ENCODE peak calls at places on chromosomes 1 and 21, in ten cellular contexts. C is psoas muscle; J is body of pancreas; B is cardiac muscle cell; M is esophagus muscularis mucosa; U is GM23248; Q is A549; A is tibial artery; T is aorta; P is effector memory CD4-positive, alpha-beta T cell. G is an unnamed sample. For H3K4me1, the result is how much of the 10 kb centered on the place peaks cover.

GRCh38 chr21:41943468-41944250 is 10.2 kb downstream of the C2CD2 start:
- DNase-seq in M (no peak), P (no peak), A (no peak), C (no peak), T (peak), J (no peak), Q (no peak), U (no peak), B (no peak), G (no peak)

GRCh38 chr1:119948342-119949214 is 52.3 kb upstream of the ADAM30 start:
- DNase-seq in Q (peak), M (peak), A (peak), C (peak), U (peak), P (peak), J (peak), T (peak), B (peak), G (peak)

GRCh38 chr21:39149882-39150281 is 33.4 kb downstream of the PSMG1 start:
- DNase-seq in U (no peak), M (peak), J (no peak), C (no peak), T (no peak), A (no peak), P (no peak), Q (no peak), B (no peak), G (no peak)

GRCh38 chr1:185368913-185369491 is 52.0 kb upstream of the IVNS1ABP start:
- DNase-seq in C (no peak), Q (no peak), T (no peak), B (no peak), A (no peak), P (no peak), U (no peak), M (no peak), J (no peak), G (no peak)

GRCh38 chr1:174743654-174744561 is 255.8 kb upstream of the CACYBP start:
- DNase-seq in C (no peak), T (no peak), U (peak), Q (peak), A (no peak), J (no peak), M (no peak), P (no peak), B (peak), G (no peak)

GRCh38 chr1:1827456-1827855 is 49.2 kb upstream of the NADK start:
- DNase-seq in Q (no peak), U (peak), B (no peak), P (no peak), T (no peak), M (no peak), J (no peak), A (no peak), C (no peak), G (no peak)

GRCh38 chr1:228194436-228194835 is 13.4 kb upstream of the OBSCN start:
- DNase-seq in C (no peak), P (no peak), B (no peak), T (no peak), Q (no peak), U (no peak), A (no peak), J (no peak), M (no peak), G (no peak)

GRCh38 chr1:8182034-8182761 is 135.7 kb upstream of the SLC45A1 start:
- DNase-seq in C (no peak), A (no peak), U (peak), T (no peak), B (peak), M (no peak), J (peak), Q (peak), P (no peak), G (no peak)

GRCh38 chr1:238191161-238191560 is 300.4 kb upstream of the ZP4 start:
- DNase-seq in P (no peak), A (no peak), M (no peak), T (no peak), U (no peak), C (no peak), Q (no peak), J (no peak), B (no peak), G (no peak)

DNA sequence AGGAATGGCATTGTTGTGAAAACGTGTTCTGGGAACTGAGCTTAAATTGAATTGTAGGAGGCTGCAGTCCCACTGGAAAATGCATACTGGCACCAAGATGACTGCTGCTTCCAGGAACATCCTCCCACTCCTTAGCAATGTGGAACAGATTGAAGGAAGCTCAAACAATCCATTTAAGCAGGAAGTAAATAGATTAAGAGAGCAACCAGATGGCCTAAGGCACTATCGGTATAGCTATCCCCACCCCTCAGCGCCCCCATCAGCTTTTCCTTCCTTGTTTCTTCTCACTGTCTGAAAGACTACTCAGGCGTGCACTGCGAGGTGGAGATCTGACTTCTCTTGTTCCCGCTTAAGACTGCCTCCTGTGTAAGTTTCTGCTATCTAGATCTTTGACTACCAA is 4.0 kb upstream of the IFI16 start:
- DNase-seq in U (peak), Q (no peak), C (no peak), T (no peak), B (peak), P (no peak), M (no peak), J (no peak), A (no peak), G (no peak)
- H3K4me1 ChIP-seq in U (under half), Q (under half), C (under half), T (under half), B (under half), P (under half), M (under half), J (under half), A (under half), G (under half)

GRCh38 chr1:24992761-24993211 is 62.7 kb upstream of the RUNX3 start:
- DNase-seq in M (no peak), C (peak), A (no peak), J (no peak), B (no peak), Q (no peak), T (no peak), P (no peak), U (no peak), G (no peak)

GRCh38 chr1:24990796-24991195 is 60.7 kb upstream of the RUNX3 start:
- DNase-seq in T (no peak), C (no peak), A (no peak), U (no peak), P (no peak), J (no peak), Q (no peak), M (no peak), B (no peak), G (no peak)

GRCh38 chr1:24991242-24992037 is 61.4 kb upstream of the RUNX3 start:
- DNase-seq in P (no peak), J (no peak), T (no peak), C (no peak), B (no peak), M (no peak), A (no peak), U (no peak), Q (no peak), G (no peak)

GRCh38 chr1:24993871-24994270 is 63.8 kb upstream of the RUNX3 start:
- DNase-seq in Q (no peak), A (no peak), T (no peak), P (no peak), U (no peak), J (no peak), C (peak), M (no peak), B (no peak), G (no peak)

DNA sequence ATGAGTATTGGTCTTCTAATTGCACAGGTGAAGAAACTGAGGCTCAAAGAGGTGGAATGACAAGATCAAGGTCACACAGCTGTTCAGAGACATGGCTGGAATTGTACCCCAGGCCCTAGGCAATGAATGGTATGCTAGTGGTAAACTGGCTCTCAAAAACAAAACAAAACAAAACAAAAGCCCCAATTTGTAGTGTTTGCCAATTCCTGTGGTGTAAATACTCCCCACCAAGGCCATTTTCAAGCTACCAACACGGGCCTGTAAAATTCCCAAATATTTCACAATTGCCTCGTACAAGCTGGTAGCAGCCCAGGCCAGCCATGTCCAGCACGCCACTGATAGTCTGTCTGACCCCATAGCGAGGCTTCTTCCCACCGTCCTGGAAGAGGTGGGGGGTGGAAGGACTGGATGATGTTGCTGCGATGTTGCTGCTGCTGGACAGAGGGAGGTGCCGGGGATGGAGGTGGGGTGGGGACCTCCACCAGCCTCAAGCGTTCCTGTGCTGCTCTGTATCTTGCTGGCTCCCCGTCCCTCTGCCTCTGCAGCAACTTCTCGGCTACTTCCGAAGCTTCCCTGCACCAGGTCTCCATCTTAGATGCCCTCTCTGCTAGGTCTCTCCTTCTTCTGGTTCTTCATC is 62.2 kb upstream of the RUNX3 start:
- DNase-seq in P (no peak), J (no peak), A (no peak), B (no peak), M (no peak), U (no peak), Q (no peak), T (no peak), C (no peak), G (no peak)
- H3K4me1 ChIP-seq in P (half or more), J (under half), A (under half), B (under half), M (under half), U (under half), Q (under half), T (under half), C (under half), G (under half)

DNA sequence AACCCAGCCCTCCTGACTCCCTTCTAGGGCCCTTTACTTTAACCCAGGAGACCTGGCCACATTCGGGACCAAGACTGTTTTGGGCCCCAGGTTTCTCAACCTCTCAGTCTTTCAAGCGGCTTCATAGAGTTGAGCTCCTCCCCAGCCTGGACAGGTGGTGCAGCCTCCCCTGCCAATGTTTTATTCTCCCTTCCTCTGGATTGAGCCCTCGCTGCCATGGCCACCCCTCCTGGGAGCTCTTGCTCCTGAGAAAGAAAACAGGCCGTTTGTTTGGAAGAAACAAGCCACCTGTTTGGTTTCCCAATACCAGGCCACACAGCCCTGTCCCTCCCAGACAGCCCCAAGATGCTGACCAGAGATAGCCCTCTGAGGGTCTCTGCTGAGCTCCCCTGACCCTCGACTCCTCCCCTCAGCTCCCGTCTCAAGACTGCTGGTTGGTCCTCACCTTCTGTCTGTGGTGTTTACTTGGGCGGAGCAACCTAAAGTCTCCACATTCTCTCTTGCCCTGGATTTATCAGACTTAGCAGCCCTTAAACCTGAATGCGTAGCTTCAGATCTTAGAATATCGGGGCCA is 3.3 kb downstream of the TMEM51 start:
- DNase-seq in J (peak), P (no peak), Q (no peak), M (no peak), B (no peak), A (no peak), T (no peak), U (no peak), C (no peak), G (no peak)
- H3K4me1 ChIP-seq in J (half or more), P (under half), Q (half or more), M (half or more), B (under half), A (under half), T (under half), U (under half), C (under half), G (under half)

GRCh38 chr21:35198982-35199732 is 150.1 kb upstream of the RUNX1 start:
- DNase-seq in P (no peak), A (no peak), M (no peak), Q (no peak), U (no peak), B (no peak), T (no peak), J (no peak), C (no peak), G (no peak)

GRCh38 chr21:35196128-35196527 is 147.0 kb upstream of the RUNX1 start:
- DNase-seq in J (no peak), T (no peak), M (no peak), A (no peak), Q (no peak), U (no peak), P (no peak), B (no peak), C (no peak), G (no peak)

GRCh38 chr21:35195232-35195631 is 146.1 kb upstream of the RUNX1 start:
- DNase-seq in M (no peak), T (no peak), U (peak), J (no peak), P (no peak), A (no peak), Q (peak), C (no peak), B (no peak), G (no peak)

GRCh38 chr21:35198004-35198403 is 148.9 kb upstream of the RUNX1 start:
- DNase-seq in C (no peak), P (no peak), B (peak), J (no peak), U (peak), A (no peak), Q (peak), M (no peak), T (no peak), G (no peak)

DNA sequence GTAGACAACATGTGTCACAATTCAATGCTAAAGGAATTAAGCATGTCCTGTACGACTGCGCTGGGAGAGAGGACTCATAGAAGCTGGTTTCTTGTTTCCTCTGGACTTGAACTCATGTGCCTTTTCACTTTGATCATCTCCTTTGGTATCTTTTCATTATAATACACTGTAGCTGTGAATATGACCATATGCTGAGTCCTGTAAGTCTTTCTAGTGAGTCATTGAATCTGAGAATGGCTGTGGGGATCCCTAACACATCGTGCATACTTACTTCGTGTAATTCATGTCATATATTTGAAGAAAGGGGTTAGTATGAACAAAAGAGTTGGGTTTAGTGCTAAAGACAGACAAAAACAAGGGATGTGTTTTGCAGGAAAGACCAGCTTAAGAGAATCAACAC is 148.1 kb upstream of the RUNX1 start:
- DNase-seq in A (no peak), U (peak), T (no peak), C (no peak), B (no peak), M (no peak), Q (no peak), P (no peak), J (no peak), G (no peak)
- H3K4me1 ChIP-seq in A (under half), U (under half), T (under half), C (under half), B (under half), M (under half), Q (under half), P (under half), J (under half), G (under half)

GRCh38 chr1:91161749-91162148 is 139.9 kb upstream of the ZNF644 start:
- DNase-seq in C (no peak), J (no peak), A (no peak), Q (no peak), U (no peak), M (peak), T (no peak), B (no peak), P (no peak), G (no peak)
- H3K4me1 ChIP-seq in C (under half), J (under half), A (under half), Q (under half), U (under half), M (under half), T (under half), B (under half), P (under half), G (under half)

GRCh38 chr1:248815407-248816034 is 10.2 kb downstream of the SH3BP5L start:
- DNase-seq in M (no peak), U (no peak), T (no peak), Q (no peak), C (no peak), B (no peak), P (no peak), A (no peak), J (no peak), G (no peak)
- H3K4me1 ChIP-seq in M (under half), U (under half), T (under half), Q (under half), C (under half), B (under half), P (under half), A (under half), J (under half), G (under half)

GRCh38 chr1:156903328-156904091 is 10.0 kb downstream of the PEAR1 start:
- DNase-seq in Q (no peak), C (peak), A (no peak), U (no peak), J (no peak), M (no peak), P (no peak), T (no peak), B (no peak), G (no peak)
- H3K4me1 ChIP-seq in Q (under half), C (under half), A (under half), U (under half), J (under half), M (half or more), P (under half), T (under half), B (under half), G (under half)

GRCh38 chr1:25559996-25560395 is 16.6 kb downstream of the LDLRAP1 start:
- DNase-seq in B (no peak), U (no peak), C (peak), Q (no peak), P (no peak), M (no peak), A (no peak), T (no peak), J (no peak), G (no peak)
- H3K4me1 ChIP-seq in B (under half), U (under half), C (under half), Q (under half), P (half or more), M (under half), A (under half), T (under half), J (under half), G (under half)

GRCh38 chr1:234542211-234542850 is 63.4 kb upstream of the TARBP1 start:
- DNase-seq in C (peak), P (no peak), Q (no peak), U (no peak), M (no peak), T (no peak), B (no peak), A (no peak), J (no peak), G (peak)
- H3K4me1 ChIP-seq in C (half or more), P (under half), Q (half or more), U (under half), M (half or more), T (under half), B (half or more), A (half or more), J (half or more), G (under half)

G was measured in breast epithelium.